ENCODE peak calls at places on chromosomes 16 and 17, in ten cellular contexts. One of them, this sample, is unnamed.

GRCh38 chr17:45902892-45903346 is 8.6 kb downstream of the MAPT start:
- DNase-seq in cerebellar nuclear complex: no peak
- DNase-seq in IMR-90: no peak
- DNase-seq in epithelial cell of prostate: no peak
- DNase-seq in SJSA1: no peak
- DNase-seq in activated T-cell treated with anti-CD3 and anti-CD28 coated beads for 1 hour: no peak
- DNase-seq in AML-193: no peak
- DNase-seq in Calu3: peak
- DNase-seq in kidney tubule cell: peak
- DNase-seq in stimulated activated CD8-positive, alpha-beta memory T cell treated with anti-CD3 and anti-CD28 coated beads, Interleukin-4, amount 100 ng/mL, for 4 hours: no peak
- DNase-seq in this sample: no peak

GRCh38 chr17:56939869-56940484 is 20.9 kb downstream of the COIL start:
- DNase-seq in cerebellar nuclear complex: no peak
- DNase-seq in IMR-90: peak
- DNase-seq in epithelial cell of prostate: no peak
- DNase-seq in SJSA1: peak
- DNase-seq in activated T-cell treated with anti-CD3 and anti-CD28 coated beads for 1 hour: no peak
- DNase-seq in AML-193: peak
- DNase-seq in Calu3: no peak
- DNase-seq in kidney tubule cell: peak
- DNase-seq in stimulated activated CD8-positive, alpha-beta memory T cell treated with anti-CD3 and anti-CD28 coated beads, Interleukin-4, amount 100 ng/mL, for 4 hours: no peak
- DNase-seq in this sample: peak

GRCh38 chr16:52456368-52456767 is 90.6 kb downstream of the TOX3 start:
- DNase-seq in cerebellar nuclear complex: no peak
- DNase-seq in IMR-90: no peak
- DNase-seq in epithelial cell of prostate: no peak
- DNase-seq in SJSA1: peak
- DNase-seq in activated T-cell treated with anti-CD3 and anti-CD28 coated beads for 1 hour: no peak
- DNase-seq in AML-193: no peak
- DNase-seq in Calu3: peak
- DNase-seq in kidney tubule cell: peak
- DNase-seq in stimulated activated CD8-positive, alpha-beta memory T cell treated with anti-CD3 and anti-CD28 coated beads, Interleukin-4, amount 100 ng/mL, for 4 hours: no peak
- DNase-seq in this sample: no peak

GRCh38 chr16:57091990-57092785 is at the start of gene CPNE2:
- DNase-seq in cerebellar nuclear complex: no peak
- DNase-seq in IMR-90: peak
- DNase-seq in epithelial cell of prostate: no peak
- DNase-seq in SJSA1: peak
- DNase-seq in activated T-cell treated with anti-CD3 and anti-CD28 coated beads for 1 hour: no peak
- DNase-seq in AML-193: peak
- DNase-seq in Calu3: peak
- DNase-seq in kidney tubule cell: peak
- DNase-seq in stimulated activated CD8-positive, alpha-beta memory T cell treated with anti-CD3 and anti-CD28 coated beads, Interleukin-4, amount 100 ng/mL, for 4 hours: no peak
- DNase-seq in this sample: peak

GRCh38 chr16:56964243-56965148 is 2.7 kb downstream of the CETP start:
- DNase-seq in cerebellar nuclear complex: no peak
- DNase-seq in IMR-90: peak
- DNase-seq in epithelial cell of prostate: no peak
- DNase-seq in SJSA1: peak
- DNase-seq in activated T-cell treated with anti-CD3 and anti-CD28 coated beads for 1 hour: peak
- DNase-seq in AML-193: peak
- DNase-seq in Calu3: peak
- DNase-seq in kidney tubule cell: peak
- DNase-seq in stimulated activated CD8-positive, alpha-beta memory T cell treated with anti-CD3 and anti-CD28 coated beads, Interleukin-4, amount 100 ng/mL, for 4 hours: peak
- DNase-seq in this sample: peak

GRCh38 chr16:88383401-88384221 is 852 bp downstream of the ZNF469 start:
- DNase-seq in cerebellar nuclear complex: no peak
- DNase-seq in IMR-90: peak
- DNase-seq in epithelial cell of prostate: no peak
- DNase-seq in SJSA1: peak
- DNase-seq in activated T-cell treated with anti-CD3 and anti-CD28 coated beads for 1 hour: no peak
- DNase-seq in AML-193: no peak
- DNase-seq in Calu3: peak
- DNase-seq in kidney tubule cell: peak
- DNase-seq in stimulated activated CD8-positive, alpha-beta memory T cell treated with anti-CD3 and anti-CD28 coated beads, Interleukin-4, amount 100 ng/mL, for 4 hours: no peak
- DNase-seq in this sample: peak

GRCh38 chr16:77290451-77291110 is 91.4 kb downstream of the SYCE1L start:
- DNase-seq in cerebellar nuclear complex: no peak
- DNase-seq in IMR-90: peak
- DNase-seq in epithelial cell of prostate: no peak
- DNase-seq in SJSA1: no peak
- DNase-seq in activated T-cell treated with anti-CD3 and anti-CD28 coated beads for 1 hour: no peak
- DNase-seq in AML-193: no peak
- DNase-seq in Calu3: no peak
- DNase-seq in kidney tubule cell: peak
- DNase-seq in stimulated activated CD8-positive, alpha-beta memory T cell treated with anti-CD3 and anti-CD28 coated beads, Interleukin-4, amount 100 ng/mL, for 4 hours: no peak
- DNase-seq in this sample: peak

GRCh38 chr17:4420692-4421131 is 13.0 kb upstream of the SPNS3 start:
- DNase-seq in cerebellar nuclear complex: no peak
- DNase-seq in IMR-90: peak
- DNase-seq in epithelial cell of prostate: peak
- DNase-seq in SJSA1: peak
- DNase-seq in activated T-cell treated with anti-CD3 and anti-CD28 coated beads for 1 hour: peak
- DNase-seq in AML-193: peak
- DNase-seq in Calu3: peak
- DNase-seq in kidney tubule cell: peak
- DNase-seq in stimulated activated CD8-positive, alpha-beta memory T cell treated with anti-CD3 and anti-CD28 coated beads, Interleukin-4, amount 100 ng/mL, for 4 hours: peak
- DNase-seq in this sample: peak

GRCh38 chr16:55240933-55241332 is 83.1 kb upstream of the IRX6 start:
- DNase-seq in cerebellar nuclear complex: no peak
- DNase-seq in IMR-90: no peak
- DNase-seq in epithelial cell of prostate: no peak
- DNase-seq in SJSA1: no peak
- DNase-seq in activated T-cell treated with anti-CD3 and anti-CD28 coated beads for 1 hour: no peak
- DNase-seq in AML-193: no peak
- DNase-seq in Calu3: no peak
- DNase-seq in kidney tubule cell: no peak
- DNase-seq in stimulated activated CD8-positive, alpha-beta memory T cell treated with anti-CD3 and anti-CD28 coated beads, Interleukin-4, amount 100 ng/mL, for 4 hours: no peak
- DNase-seq in this sample: no peak

GRCh38 chr16:71882505-71883192 is 1.3 kb downstream of the ZNF821 start:
- DNase-seq in cerebellar nuclear complex: peak
- DNase-seq in IMR-90: peak
- DNase-seq in epithelial cell of prostate: no peak
- DNase-seq in SJSA1: peak
- DNase-seq in activated T-cell treated with anti-CD3 and anti-CD28 coated beads for 1 hour: peak
- DNase-seq in AML-193: peak
- DNase-seq in Calu3: peak
- DNase-seq in kidney tubule cell: peak
- DNase-seq in stimulated activated CD8-positive, alpha-beta memory T cell treated with anti-CD3 and anti-CD28 coated beads, Interleukin-4, amount 100 ng/mL, for 4 hours: peak
- DNase-seq in this sample: peak

GRCh38 chr16:81817296-81817695 is 38.2 kb downstream of the PLCG2 start:
- DNase-seq in cerebellar nuclear complex: no peak
- DNase-seq in IMR-90: no peak
- DNase-seq in epithelial cell of prostate: no peak
- DNase-seq in SJSA1: no peak
- DNase-seq in activated T-cell treated with anti-CD3 and anti-CD28 coated beads for 1 hour: no peak
- DNase-seq in AML-193: no peak
- DNase-seq in Calu3: no peak
- DNase-seq in kidney tubule cell: no peak
- DNase-seq in stimulated activated CD8-positive, alpha-beta memory T cell treated with anti-CD3 and anti-CD28 coated beads, Interleukin-4, amount 100 ng/mL, for 4 hours: no peak
- DNase-seq in this sample: no peak

GRCh38 chr16:30894540-30895368 is 877 bp upstream of the BCL7C start:
- DNase-seq in cerebellar nuclear complex: no peak
- DNase-seq in IMR-90: no peak
- DNase-seq in epithelial cell of prostate: no peak
- DNase-seq in SJSA1: no peak
- DNase-seq in activated T-cell treated with anti-CD3 and anti-CD28 coated beads for 1 hour: no peak
- DNase-seq in AML-193: no peak
- DNase-seq in Calu3: no peak
- DNase-seq in kidney tubule cell: no peak
- DNase-seq in stimulated activated CD8-positive, alpha-beta memory T cell treated with anti-CD3 and anti-CD28 coated beads, Interleukin-4, amount 100 ng/mL, for 4 hours: no peak
- DNase-seq in this sample: peak

This sample was measured in fibroblast of villous mesenchyme.